ENCODE peak calls at places on chromosome 9, in five cellular contexts. R is HFFc6, N is right lobe of liver, V is fibroblast of mammary gland, I is lung. G is an unnamed sample.

GRCh38 chr9:128636024-128636390 is 20.6 kb downstream of the DYNC2I2 start:
- DNase-seq in R (no peak), N (peak; percentile 97), V (no peak), I (peak; percentile 90), G (no peak)

GRCh38 chr9:119801311-119801710 is 432.1 kb upstream of the BRINP1 start:
- DNase-seq in R (no peak), N (no peak), V (peak; percentile 40), I (no peak), G (no peak)

GRCh38 chr9:95018099-95018927 is 291.8 kb downstream of the AOPEP start:
- DNase-seq in R (peak; percentile 96), N (no peak), V (peak; percentile 97), I (no peak), G (no peak)

GRCh38 chr9:108241384-108241783 is 614.4 kb downstream of the ACTL7B start:
- DNase-seq in R (no peak), N (no peak), V (no peak), I (no peak), G (no peak)

GRCh38 chr9:124033967-124034366 is 22.4 kb downstream of the LHX2 start:
- DNase-seq in R (no peak), N (no peak), V (no peak), I (no peak), G (no peak)

GRCh38 chr9:4497855-4498254 is 7.6 kb downstream of the SLC1A1 start:
- DNase-seq in R (peak; percentile 63), N (no peak), V (peak; percentile 81), I (no peak), G (no peak)

GRCh38 chr9:138112791-138113600 is 235.4 kb downstream of the CACNA1B start:
- DNase-seq in R (no peak), N (no peak), V (no peak), I (no peak), G (no peak)

GRCh38 chr9:113350338-113350672 is 964 bp downstream of the BSPRY start:
- DNase-seq in R (no peak), N (no peak), V (no peak), I (no peak), G (no peak)

GRCh38 chr9:20591223-20591622 is 31.1 kb downstream of the MLLT3 start:
- DNase-seq in R (no peak), N (no peak), V (peak; percentile 17), I (no peak), G (no peak)

GRCh38 chr9:132896906-132897305 is 18.2 kb downstream of the SPACA9 start:
- DNase-seq in R (no peak), N (no peak), V (peak; percentile 32), I (no peak), G (no peak)

GRCh38 chr9:2261421-2262103 is 246.4 kb downstream of the SMARCA2 start:
- DNase-seq in R (no peak), N (no peak), V (no peak), I (no peak), G (no peak)

GRCh38 chr9:131091352-131091992 is 4.9 kb upstream of the AIF1L start:
- DNase-seq in R (no peak), N (no peak), V (no peak), I (no peak), G (no peak)

GRCh38 chr9:33415152-33416038 is 13.0 kb upstream of the AQP7 start:
- DNase-seq in R (no peak), N (peak; percentile 95), V (peak; percentile 51), I (peak; percentile 94), G (peak; percentile 89)

GRCh38 chr9:135905380-135906282 is 1.7 kb downstream of the CAMSAP1 start:
- DNase-seq in R (no peak), N (peak; percentile 44), V (peak; percentile 63), I (no peak), G (peak; percentile 70)

GRCh38 chr9:117696141-117696540 is 8.1 kb upstream of the TLR4 start:
- DNase-seq in R (no peak), N (no peak), V (peak; percentile 74), I (no peak), G (peak; percentile 47)

GRCh38 chr9:110443146-110443877 is 105.6 kb upstream of the TXNDC8 start:
- DNase-seq in R (peak; percentile 59), N (no peak), V (peak; percentile 82), I (no peak), G (no peak)

GRCh38 chr9:137459147-137459600 is at the start of gene NSMF:
- DNase-seq in R (peak; percentile 79), N (peak; percentile 97), V (peak; percentile 84), I (peak; percentile 89), G (peak; percentile 98)

GRCh38 chr9:6354072-6354686 is 26.0 kb downstream of the TPD52L3 start:
- DNase-seq in R (peak; percentile 74), N (no peak), V (peak; percentile 80), I (no peak), G (no peak)

DNA sequence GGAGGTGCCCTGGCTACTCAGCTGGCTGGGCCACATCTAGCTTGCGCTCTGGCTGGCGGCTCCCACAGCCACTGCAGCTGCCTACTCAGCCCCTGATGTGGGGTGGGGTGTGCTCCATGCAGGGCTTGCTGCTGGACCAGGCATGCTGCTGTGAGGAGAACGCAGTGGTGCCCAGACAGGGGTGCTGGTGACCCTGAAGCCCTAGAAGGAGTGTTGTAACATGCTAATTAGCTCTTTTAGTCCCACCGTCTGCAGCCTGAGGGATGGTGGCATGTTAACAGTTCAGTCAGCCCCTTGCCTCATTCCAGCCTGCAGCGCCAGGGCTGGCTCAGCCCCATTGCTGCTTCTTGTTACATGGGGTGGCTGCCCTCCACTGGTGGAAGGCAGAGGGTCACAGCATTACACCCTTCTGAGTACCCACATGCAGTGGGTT is 642.3 kb downstream of the DMRTA1 start:
- DNase-seq in R (no peak), N (no peak), V (no peak), I (no peak), G (peak; percentile 70)
- TF ChIP-seq CTCF in R (peak; percentile 43), N (no peak), V (no peak), I (no peak), G (no peak)

GRCh38 chr9:91771864-91772263 is 178.2 kb downstream of the ROR2 start:
- DNase-seq in R (no peak), N (no peak), V (peak; percentile 68), I (no peak), G (no peak)
- TF ChIP-seq CTCF in R (no peak), N (no peak), V (no peak), I (no peak), G (no peak)

DNA sequence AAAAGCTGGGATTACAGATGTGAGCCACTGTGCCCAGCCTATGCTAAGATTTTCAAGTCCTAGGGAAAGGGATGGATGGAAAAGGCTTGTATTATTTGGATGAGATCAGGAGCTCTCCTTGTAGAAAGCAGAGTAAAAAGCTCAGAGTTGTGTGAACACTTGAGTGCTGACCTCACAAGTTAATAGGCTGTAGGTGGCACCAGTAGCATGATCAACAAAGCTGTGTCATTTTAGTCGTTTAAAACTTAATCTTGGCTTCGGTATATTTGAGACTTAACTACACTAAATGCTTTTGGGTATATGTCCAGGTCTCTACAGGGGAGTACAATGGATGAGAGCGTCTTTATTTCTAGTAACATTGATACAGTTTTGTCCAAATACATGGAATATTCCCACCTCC is 264.2 kb downstream of the TMEM38B start:
- DNase-seq in R (no peak), N (no peak), V (no peak), I (no peak), G (no peak)
- TF ChIP-seq CTCF in R (no peak), N (peak; percentile 12), V (no peak), I (no peak), G (no peak)

GRCh38 chr9:73079326-73079725 is 72.3 kb upstream of the ANXA1 start:
- DNase-seq in R (no peak), N (no peak), V (no peak), I (no peak), G (no peak)
- TF ChIP-seq CTCF in R (peak; percentile 43), N (peak; percentile 29), V (no peak), I (no peak), G (no peak)

DNA sequence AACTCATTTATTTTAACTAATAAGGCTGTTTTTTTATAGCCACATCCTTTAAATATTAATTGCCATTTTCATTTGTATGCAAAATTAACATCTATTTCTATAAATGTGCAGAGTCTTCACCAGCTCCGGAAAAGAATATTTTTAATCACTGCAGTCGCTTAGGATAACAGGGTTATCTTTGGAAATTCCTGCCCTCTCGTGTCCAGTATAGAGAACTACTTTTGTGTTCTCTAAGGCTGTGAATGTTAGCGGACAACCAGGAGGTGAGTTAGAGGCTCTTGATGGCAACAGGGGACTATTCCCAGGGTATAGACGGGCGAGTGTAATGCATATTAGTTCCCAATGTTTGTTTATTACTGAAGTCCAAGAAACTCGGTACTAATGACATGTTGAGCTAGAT is 59.4 kb downstream of the GGTA1 start:
- DNase-seq in R (peak; percentile 27), N (no peak), V (peak; percentile 36), I (no peak), G (no peak)
- TF ChIP-seq CTCF in R (peak; percentile 69), N (peak; percentile 21), V (peak; percentile 35), I (no peak), G (no peak)

DNA sequence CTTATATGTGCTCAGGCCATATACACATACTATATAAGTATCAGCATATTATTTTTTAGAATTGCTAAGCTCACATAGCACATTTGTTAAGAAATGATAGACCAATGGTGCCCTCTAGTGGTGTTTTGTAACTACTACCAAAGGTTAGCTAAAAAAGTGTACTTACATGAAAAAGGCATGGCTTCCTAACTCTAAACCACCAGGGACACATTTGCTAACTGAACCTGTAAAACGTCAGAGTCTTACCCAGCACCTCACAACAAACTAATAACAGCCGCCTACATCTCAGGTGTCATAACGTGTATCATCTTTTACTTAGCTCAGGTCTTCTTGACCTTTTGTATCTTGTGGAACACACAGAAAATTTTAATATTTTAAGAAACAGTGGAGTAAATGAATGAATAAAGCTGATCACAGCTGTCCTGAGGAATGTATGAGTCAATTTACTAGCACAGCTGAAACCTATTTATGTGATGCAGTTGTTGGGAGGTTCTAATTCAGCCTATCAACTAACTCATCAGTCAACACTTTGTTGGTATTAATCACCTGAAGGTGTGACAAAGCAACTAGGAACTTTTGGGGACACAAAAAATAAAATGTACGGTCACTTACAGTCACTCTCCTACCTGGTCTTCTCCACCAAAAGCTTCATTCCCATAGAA is 72.9 kb downstream of the BAAT start:
- DNase-seq in R (peak; percentile 81), N (no peak), V (peak; percentile 85), I (no peak), G (no peak)
- TF ChIP-seq CTCF in R (peak; percentile 89), N (peak; percentile 72), V (peak; percentile 64), I (peak; percentile 26), G (peak; percentile 75)

G was measured in spleen.